ENCODE peak calls at places on chromosomes 5 and 9, in four cellular contexts. One of them, this sample, is unnamed.

GRCh38 chr9:94533155-94533554 is 21.7 kb upstream of the PCAT7 start:
- DNase-seq in Daoy: no peak
- DNase-seq in naive B cell: no peak
- DNase-seq in HAP-1: no peak
- DNase-seq in this sample: no peak

GRCh38 chr5:9545959-9546851 is at the start of gene SEMA5A:
- DNase-seq in naive B cell: no peak
- DNase-seq in HAP-1: peak; percentile 27
- DNase-seq in Daoy: peak; percentile 65
- DNase-seq in this sample: no peak

GRCh38 chr9:116336133-116336862 is 182.7 kb downstream of the PAPPA start:
- DNase-seq in HAP-1: no peak
- DNase-seq in Daoy: no peak
- DNase-seq in naive B cell: no peak
- DNase-seq in this sample: no peak

GRCh38 chr5:35902032-35902681 is 36.3 kb downstream of the CAPSL start:
- DNase-seq in naive B cell: no peak
- DNase-seq in Daoy: peak; percentile 17
- DNase-seq in HAP-1: no peak
- DNase-seq in this sample: no peak

GRCh38 chr5:50995285-50995942 is 329.0 kb downstream of the PARP8 start:
- DNase-seq in HAP-1: peak; percentile 66
- DNase-seq in Daoy: no peak
- DNase-seq in naive B cell: no peak
- DNase-seq in this sample: no peak

GRCh38 chr5:17081142-17081541 is 136.3 kb upstream of the BASP1 start:
- DNase-seq in naive B cell: no peak
- DNase-seq in Daoy: no peak
- DNase-seq in HAP-1: no peak
- DNase-seq in this sample: no peak

GRCh38 chr9:131739192-131739961 is 499 bp downstream of the RAPGEF1 start:
- DNase-seq in Daoy: peak; percentile 62
- DNase-seq in naive B cell: peak; percentile 63
- DNase-seq in HAP-1: no peak
- DNase-seq in this sample: peak; percentile 66

GRCh38 chr9:137129089-137129455 is 9.9 kb upstream of the GRIN1 start:
- DNase-seq in HAP-1: no peak
- DNase-seq in naive B cell: no peak
- DNase-seq in Daoy: no peak
- DNase-seq in this sample: no peak

GRCh38 chr5:160548949-160549665 is 127.5 kb downstream of the PTTG1 start:
- DNase-seq in HAP-1: no peak
- DNase-seq in naive B cell: no peak
- DNase-seq in Daoy: peak; percentile 30
- DNase-seq in this sample: no peak

GRCh38 chr9:91341749-91342148 is 20.0 kb downstream of the AUH start:
- DNase-seq in naive B cell: no peak
- DNase-seq in Daoy: no peak
- DNase-seq in HAP-1: no peak
- DNase-seq in this sample: no peak

GRCh38 chr5:123125172-123125508 is 36.1 kb downstream of the PRDM6 start:
- DNase-seq in Daoy: no peak
- DNase-seq in naive B cell: no peak
- DNase-seq in HAP-1: no peak
- DNase-seq in this sample: no peak